ENCODE peak calls at places on chromosomes 6 and 20, in nine cellular contexts. F, M, S, G, R, H, A, E and L are unnamed samples.

GRCh38 chr6:12483712-12484111 is 193.6 kb downstream of the EDN1 start:
- DNase-seq in M (peak), H (no peak), G (peak), A (no peak), R (no peak), S (no peak), E (no peak), F (peak), L (no peak)

GRCh38 chr6:7919871-7920270 is 9.3 kb upstream of the TXNDC5 start:
- DNase-seq in A (no peak), F (no peak), H (no peak), M (no peak), G (peak), S (peak), E (no peak), R (peak), L (peak)

GRCh38 chr20:40657526-40657925 is 31.5 kb downstream of the MAFB start:
- DNase-seq in G (no peak), M (no peak), A (no peak), E (no peak), S (no peak), F (no peak), H (no peak), R (no peak), L (no peak)

GRCh38 chr6:113318553-113318952 is 538.6 kb upstream of the MARCKS start:
- DNase-seq in H (no peak), E (no peak), A (no peak), G (no peak), R (no peak), F (no peak), S (no peak), M (no peak), L (no peak)

GRCh38 chr6:12369781-12370262 is 79.7 kb downstream of the EDN1 start:
- DNase-seq in G (no peak), R (no peak), H (no peak), F (no peak), M (no peak), A (no peak), S (no peak), E (no peak), L (no peak)

GRCh38 chr20:13659288-13659687 is 20.6 kb upstream of the TASP1 start:
- DNase-seq in S (no peak), M (no peak), R (no peak), G (no peak), E (no peak), H (no peak), F (no peak), A (no peak), L (no peak)

GRCh38 chr6:21882066-21882465 is 288.5 kb downstream of the SOX4 start:
- DNase-seq in S (no peak), F (no peak), R (no peak), E (no peak), M (no peak), H (no peak), G (no peak), A (no peak), L (no peak)

GRCh38 chr20:49964964-49965780 is 17.6 kb upstream of the SNAI1 start:
- DNase-seq in R (peak), M (no peak), A (no peak), F (peak), H (no peak), E (no peak), S (no peak), G (peak), L (peak)

GRCh38 chr20:7366189-7366588 is 574.1 kb downstream of the HAO1 start:
- DNase-seq in F (no peak), R (no peak), G (no peak), M (no peak), E (no peak), S (no peak), H (no peak), A (no peak), L (no peak)

GRCh38 chr6:51574040-51574439 is 513.4 kb downstream of the PKHD1 start:
- DNase-seq in R (no peak), F (no peak), A (no peak), H (no peak), E (no peak), G (no peak), M (no peak), S (no peak), L (no peak)

GRCh38 chr20:24503352-24503931 is 34.0 kb downstream of the SYNDIG1 start:
- DNase-seq in A (no peak), M (peak), S (no peak), R (no peak), G (no peak), H (no peak), E (no peak), F (no peak), L (no peak)

GRCh38 chr20:58216334-58216733 is 12.1 kb downstream of the ANKRD60 start:
- DNase-seq in R (no peak), A (no peak), M (no peak), G (no peak), F (no peak), H (no peak), S (no peak), E (no peak), L (no peak)

GRCh38 chr6:159871241-159871640 is 19.5 kb upstream of the MAS1 start:
- DNase-seq in H (no peak), R (no peak), M (no peak), A (no peak), E (no peak), G (no peak), S (no peak), F (no peak), L (no peak)

GRCh38 chr20:19756756-19757486 is 1.1 kb upstream of the RIN2 start:
- DNase-seq in S (no peak), E (no peak), H (no peak), G (no peak), A (no peak), R (no peak), M (no peak), F (no peak), L (no peak)

GRCh38 chr6:145508107-145508506 is 227.2 kb downstream of the EPM2A start:
- DNase-seq in H (no peak), G (no peak), S (no peak), R (no peak), F (no peak), E (no peak), M (no peak), A (no peak), L (no peak)

GRCh38 chr6:167934426-167934864 is 63.0 kb upstream of the KIF25 start:
- DNase-seq in F (no peak), E (no peak), M (no peak), S (no peak), H (no peak), A (no peak), G (no peak), R (no peak), L (peak)

GRCh38 chr20:25057234-25058050 is 497 bp downstream of the ACSS1 start:
- DNase-seq in S (peak), M (peak), G (peak), R (peak), E (no peak), F (peak), H (peak), A (peak), L (peak)

GRCh38 chr6:14123331-14124105 is 5.9 kb downstream of the CD83 start:
- DNase-seq in E (no peak), R (no peak), A (no peak), M (peak), G (no peak), F (no peak), S (no peak), H (no peak), L (no peak)

GRCh38 chr6:162698004-162698403 is 29.6 kb downstream of the PRKN start:
- DNase-seq in S (no peak), F (no peak), H (no peak), G (no peak), A (no peak), E (no peak), R (no peak), M (no peak), L (no peak)

GRCh38 chr6:5162401-5162800 is 77.3 kb downstream of the PPP1R3G start:
- DNase-seq in R (no peak), E (no peak), M (no peak), A (no peak), F (no peak), H (no peak), S (no peak), G (no peak), L (no peak)

GRCh38 chr6:160455484-160456213 is 107.5 kb downstream of the SLC22A3 start:
- DNase-seq in A (peak), M (peak), R (peak), E (peak), S (peak), G (peak), F (peak), H (peak), L (peak)

GRCh38 chr20:41715525-41715924 is 97.3 kb upstream of the CHD6 start:
- DNase-seq in H (no peak), M (no peak), E (no peak), S (no peak), A (no peak), R (no peak), F (no peak), G (no peak), L (no peak)

GRCh38 chr6:35402136-35402855 is 49.8 kb upstream of the FANCE start:
- DNase-seq in G (no peak), A (no peak), E (no peak), M (no peak), H (no peak), F (no peak), S (no peak), R (no peak), L (no peak)

GRCh38 chr20:34834459-34834893 is 9.0 kb upstream of the NCOA6 start:
- DNase-seq in G (no peak), S (no peak), F (peak), H (no peak), R (no peak), M (peak), E (no peak), A (no peak), L (peak)

GRCh38 chr6:101668496-101668895 is 275.0 kb downstream of the GRIK2 start:
- DNase-seq in H (no peak), E (no peak), A (no peak), F (no peak), R (no peak), S (no peak), G (no peak), M (no peak), L (no peak)

GRCh38 chr6:117025310-117025709 is 148.3 kb downstream of the RFX6 start:
- DNase-seq in H (no peak), F (no peak), S (no peak), A (no peak), R (no peak), G (no peak), M (no peak), E (no peak), L (no peak)